ENCODE peak calls at places on chromosomes 7 and 10, in six cellular contexts. S, I, W, G, T and J are unnamed samples.

GRCh38 chr10:33377658-33378025 is 43.2 kb upstream of the NRP1 start:
- DNase-seq in S (no peak), I (no peak), W (no peak), G (peak), T (no peak), J (no peak)

GRCh38 chr10:116868722-116869121 is 19.4 kb downstream of the ENO4 start:
- DNase-seq in S (no peak), I (no peak), W (no peak), G (no peak), T (no peak), J (no peak)

GRCh38 chr10:14365231-14365744 is 34.6 kb upstream of the FRMD4A start:
- DNase-seq in S (no peak), I (no peak), W (no peak), G (no peak), T (no peak), J (no peak)

GRCh38 chr7:55969391-55969790 is 5.0 kb downstream of the NIPSNAP2 start:
- DNase-seq in S (no peak), I (no peak), W (no peak), G (no peak), T (no peak), J (no peak)

GRCh38 chr7:55187701-55188491 is 169.1 kb downstream of the EGFR start:
- DNase-seq in S (no peak), I (no peak), W (no peak), G (no peak), T (no peak), J (no peak)

GRCh38 chr10:18681366-18681765 is 22.1 kb downstream of the ARL5B start:
- DNase-seq in S (no peak), I (no peak), W (no peak), G (peak), T (no peak), J (no peak)

GRCh38 chr7:48188776-48189520 is 17.7 kb downstream of the ABCA13 start:
- DNase-seq in S (no peak), I (no peak), W (no peak), G (peak), T (no peak), J (no peak)

GRCh38 chr7:143519411-143520131 is 41.9 kb downstream of the TAS2R41 start:
- DNase-seq in S (no peak), I (no peak), W (no peak), G (no peak), T (no peak), J (no peak)

GRCh38 chr7:127819975-127820778 is 168.2 kb downstream of the SND1 start:
- DNase-seq in S (no peak), I (no peak), W (no peak), G (peak), T (peak), J (no peak)

GRCh38 chr7:14219125-14219524 is 229.7 kb upstream of the ETV1 start:
- DNase-seq in S (no peak), I (no peak), W (no peak), G (no peak), T (no peak), J (no peak)

GRCh38 chr7:106047146-106047545 is 65.0 kb downstream of the SYPL1 start:
- DNase-seq in S (no peak), I (no peak), W (no peak), G (no peak), T (no peak), J (no peak)

GRCh38 chr7:74051629-74052410 is 23.8 kb downstream of the ELN start:
- DNase-seq in S (peak), I (no peak), W (peak), G (no peak), T (no peak), J (peak)

DNA sequence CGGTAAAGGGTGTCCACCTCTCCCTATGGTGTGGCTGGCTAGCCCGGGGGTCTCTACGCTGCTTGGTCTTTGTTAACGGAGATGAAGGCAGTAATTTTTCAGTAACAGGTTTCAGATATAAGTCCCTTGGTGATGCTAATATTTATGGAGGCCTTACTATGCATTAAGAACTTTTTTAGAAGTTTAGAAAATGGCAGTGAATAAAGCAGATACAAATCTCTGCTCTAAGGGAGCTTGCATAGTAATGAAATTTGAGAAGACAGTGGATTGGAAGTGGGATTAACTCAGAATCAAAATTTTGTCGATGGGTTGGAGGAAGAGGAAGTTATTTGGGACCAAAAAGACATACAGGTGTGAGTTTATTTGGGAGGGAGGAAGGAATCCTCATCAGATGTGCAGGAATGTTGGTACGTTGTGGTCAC is 445 bp downstream of the SSBP1 start:
- DNase-seq in S (no peak), I (no peak), W (no peak), G (no peak), T (no peak), J (no peak)
- TF ChIP-seq CTCF in S (no peak), I (no peak), W (no peak), G (no peak), T (no peak), J (no peak)

DNA sequence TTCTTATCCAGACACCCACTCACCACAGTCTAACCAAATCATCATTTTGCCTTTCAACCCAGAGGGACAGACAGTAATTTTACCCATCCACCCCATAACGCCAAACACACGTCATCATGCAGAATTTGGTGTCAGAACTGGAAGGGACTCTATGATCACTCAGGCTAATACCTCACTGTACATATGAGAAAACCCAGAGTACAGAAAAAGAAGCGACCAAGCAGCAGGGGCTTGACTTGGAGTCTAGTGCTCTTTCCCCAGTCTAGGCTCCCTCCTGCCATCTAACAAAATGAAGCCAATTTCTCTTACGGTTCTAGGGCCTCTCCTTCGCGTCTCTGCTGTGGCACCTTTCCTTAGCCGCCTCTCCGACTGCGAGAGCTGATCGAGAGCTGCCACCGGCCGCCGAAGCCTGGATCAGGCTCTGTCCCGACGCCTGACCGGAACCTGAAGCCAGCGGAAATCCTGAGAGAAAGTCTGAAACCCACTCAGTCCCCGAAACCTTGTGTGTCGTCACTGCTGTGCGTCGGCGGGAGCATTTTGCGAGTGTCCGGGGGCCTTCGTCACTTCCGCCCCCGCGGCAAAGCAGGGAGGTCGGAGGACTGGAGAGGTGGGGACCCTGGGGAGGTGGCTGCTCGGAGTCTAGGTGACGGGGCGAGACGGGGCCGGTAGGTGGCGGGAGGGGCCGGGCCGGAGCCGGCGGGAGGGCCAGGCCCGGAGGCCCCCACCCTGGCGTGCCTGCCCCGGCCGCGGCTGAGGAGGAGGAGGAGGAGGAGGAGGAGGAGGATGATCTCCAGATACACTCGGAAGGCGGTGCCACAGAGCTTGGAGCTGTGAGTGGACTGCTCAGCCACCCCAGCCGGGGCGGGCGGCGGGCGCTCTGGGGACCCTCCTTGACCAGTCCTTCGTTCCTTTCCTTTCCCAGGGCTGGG is at the start of the genes ECD and FAM149B1:
- DNase-seq in S (peak), I (peak), W (peak), G (peak), T (peak), J (peak)
- TF ChIP-seq CTCF in S (no peak), I (peak), W (peak), G (no peak), T (peak), J (peak)

GRCh38 chr10:78520737-78521430 is 487.2 kb downstream of the RPS24 start:
- DNase-seq in S (no peak), I (no peak), W (no peak), G (peak), T (no peak), J (no peak)
- TF ChIP-seq CTCF in S (no peak), I (no peak), W (no peak), G (peak), T (no peak), J (peak)

GRCh38 chr7:129389829-129390228 is 44.4 kb upstream of the STRIP2 start:
- DNase-seq in S (no peak), I (no peak), W (no peak), G (no peak), T (no peak), J (no peak)
- TF ChIP-seq CTCF in S (no peak), I (no peak), W (no peak), G (no peak), T (no peak), J (peak)

GRCh38 chr10:84522612-84523462 is 194.4 kb downstream of the CCSER2 start:
- DNase-seq in S (no peak), I (no peak), W (no peak), G (no peak), T (no peak), J (no peak)
- TF ChIP-seq CTCF in S (no peak), I (no peak), W (no peak), G (no peak), T (no peak), J (no peak)

DNA sequence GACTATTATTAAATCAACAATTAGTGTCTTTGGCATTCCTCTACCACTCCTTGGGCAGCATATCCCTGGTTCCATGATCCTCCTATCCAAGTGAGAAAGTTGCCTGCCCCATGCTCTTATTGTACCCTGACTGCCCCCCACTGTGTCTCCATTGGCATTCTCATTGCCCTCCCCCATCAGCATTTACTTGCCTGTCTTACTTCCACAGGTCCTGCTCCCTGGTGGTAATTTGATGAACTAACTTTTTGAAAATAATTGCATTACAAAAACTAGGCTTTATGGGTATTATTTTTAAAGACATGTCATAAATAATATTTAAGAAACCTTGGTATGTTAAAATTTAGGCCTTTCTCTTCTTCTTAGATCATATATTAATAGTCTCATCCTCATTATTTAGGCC is 346.4 kb downstream of the PCLO start:
- DNase-seq in S (no peak), I (no peak), W (no peak), G (no peak), T (no peak), J (no peak)
- TF ChIP-seq CTCF in S (no peak), I (no peak), W (no peak), G (no peak), T (no peak), J (no peak)

DNA sequence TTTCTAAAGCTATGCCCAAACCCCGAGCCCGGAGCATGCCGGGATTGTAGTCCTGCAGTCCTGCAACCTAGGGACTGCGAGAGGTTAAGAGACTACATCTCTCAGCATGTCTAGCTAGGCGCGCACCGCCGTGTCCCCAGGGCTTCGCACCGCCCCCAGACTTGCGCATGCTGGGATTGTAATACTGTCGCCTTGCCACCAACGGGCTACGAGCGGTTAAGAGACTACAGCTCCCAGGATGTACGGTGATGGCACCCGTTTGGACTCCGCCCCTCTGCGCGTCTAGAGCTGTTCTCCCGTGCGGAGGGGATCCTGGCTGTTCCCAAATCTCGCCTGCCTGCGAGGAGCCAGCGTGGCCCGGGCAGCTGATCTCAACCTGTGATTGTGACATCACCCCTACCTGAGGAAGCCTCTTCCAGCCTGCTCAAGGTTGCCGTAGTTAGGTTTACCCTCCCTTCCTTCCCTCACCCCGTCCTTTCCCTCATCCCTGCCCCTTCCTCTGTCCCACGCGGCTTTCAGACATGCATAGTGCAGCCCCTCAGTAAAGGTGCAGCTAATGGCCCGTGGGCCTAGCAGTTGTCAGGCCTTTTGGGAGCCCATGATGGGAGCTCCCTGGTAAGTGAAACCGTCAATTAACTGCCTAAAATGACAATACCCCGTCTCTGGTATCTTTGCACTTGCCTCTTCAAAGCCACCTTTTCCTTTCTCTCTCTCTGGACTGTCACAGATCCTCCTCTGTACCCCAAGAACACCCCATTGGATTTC is 6.3 kb upstream of the ZNF736 start:
- DNase-seq in S (no peak), I (peak), W (peak), G (peak), T (peak), J (no peak)
- TF ChIP-seq CTCF in S (no peak), I (peak), W (no peak), G (peak), T (no peak), J (no peak)

DNA sequence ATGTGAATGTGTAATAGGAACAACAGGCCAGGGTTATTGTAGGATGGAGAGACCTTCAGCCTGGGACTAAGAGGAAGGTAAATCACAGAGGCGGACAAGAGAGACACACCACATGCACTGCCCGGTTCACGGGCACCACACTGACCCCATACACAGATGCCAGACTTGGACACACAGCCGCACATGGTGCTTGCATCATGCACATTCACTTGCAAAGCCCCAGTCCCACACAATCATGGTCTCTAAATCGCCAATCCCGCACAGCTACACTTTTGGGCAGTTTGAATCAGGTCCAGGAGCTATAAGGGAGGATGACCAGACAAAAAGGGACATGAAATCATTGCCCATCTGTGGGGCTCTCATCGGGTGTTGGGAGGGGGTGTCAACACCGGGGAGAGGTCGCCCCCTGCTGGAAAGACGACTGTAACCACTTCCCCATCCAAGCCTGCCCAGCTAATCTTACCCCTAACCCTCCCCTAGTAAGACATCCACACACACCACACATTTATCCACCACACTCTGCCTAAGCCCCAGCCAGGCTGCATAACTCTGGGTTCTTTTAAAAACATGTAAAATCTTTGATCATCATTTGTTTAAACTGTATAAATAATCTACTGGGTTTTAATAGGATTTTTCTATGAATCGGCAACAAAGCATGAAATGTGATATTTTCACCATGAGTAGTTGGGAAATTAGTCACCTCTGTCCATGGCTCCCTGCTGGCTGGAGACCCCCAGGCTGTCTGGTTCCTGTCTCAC is 40.5 kb upstream of the SLF2 start:
- DNase-seq in S (peak), I (no peak), W (no peak), G (no peak), T (peak), J (peak)
- TF ChIP-seq CTCF in S (peak), I (peak), W (peak), G (peak), T (peak), J (peak)

GRCh38 chr10:64626856-64627255 is 1105.7 kb downstream of the REEP3 start:
- DNase-seq in S (no peak), I (no peak), W (no peak), G (no peak), T (no peak), J (no peak)
- TF ChIP-seq CTCF in S (no peak), I (no peak), W (no peak), G (no peak), T (no peak), J (no peak)